ENCODE peak calls at places on chromosomes 6 and 20, in nine cellular contexts. One of them, this sample, is unnamed. For H3K9me3, the result is how much of the 10 kb centered on the place peaks cover.

GRCh38 chr20:17790308-17790707 is 90.5 kb downstream of the BANF2 start:
- DNase-seq in PC-3: no peak
- DNase-seq in T-helper 17 cell: no peak
- DNase-seq in OCI-LY7: no peak
- DNase-seq in heart right ventricle: no peak
- DNase-seq in cardiac muscle cell: no peak
- DNase-seq in HepG2: no peak
- DNase-seq in BE2C: no peak
- DNase-seq in fibroblast of lung: no peak
- DNase-seq in this sample: no peak

GRCh38 chr6:148986608-148987007 is 239.8 kb downstream of the UST start:
- DNase-seq in PC-3: no peak
- DNase-seq in T-helper 17 cell: no peak
- DNase-seq in OCI-LY7: no peak
- DNase-seq in heart right ventricle: no peak
- DNase-seq in cardiac muscle cell: no peak
- DNase-seq in HepG2: no peak
- DNase-seq in BE2C: no peak
- DNase-seq in fibroblast of lung: no peak
- DNase-seq in this sample: no peak

GRCh38 chr6:113824411-113824810 is 32.7 kb upstream of the MARCKS start:
- DNase-seq in PC-3: no peak
- DNase-seq in T-helper 17 cell: no peak
- DNase-seq in OCI-LY7: no peak
- DNase-seq in heart right ventricle: no peak
- DNase-seq in cardiac muscle cell: no peak
- DNase-seq in HepG2: no peak
- DNase-seq in BE2C: no peak
- DNase-seq in fibroblast of lung: peak
- DNase-seq in this sample: no peak

GRCh38 chr6:128494440-128494839 is 26.0 kb downstream of the PTPRK start:
- DNase-seq in PC-3: no peak
- DNase-seq in T-helper 17 cell: no peak
- DNase-seq in OCI-LY7: no peak
- DNase-seq in heart right ventricle: no peak
- DNase-seq in cardiac muscle cell: no peak
- DNase-seq in HepG2: no peak
- DNase-seq in BE2C: no peak
- DNase-seq in fibroblast of lung: no peak
- DNase-seq in this sample: no peak

GRCh38 chr20:57624124-57624523 is 3.9 kb upstream of the ZBP1 start:
- DNase-seq in PC-3: no peak
- DNase-seq in T-helper 17 cell: no peak
- DNase-seq in OCI-LY7: no peak
- DNase-seq in heart right ventricle: no peak
- DNase-seq in cardiac muscle cell: no peak
- DNase-seq in HepG2: no peak
- DNase-seq in BE2C: no peak
- DNase-seq in fibroblast of lung: no peak
- DNase-seq in this sample: no peak

GRCh38 chr6:53894086-53894485 is 99.3 kb downstream of the LRRC1 start:
- DNase-seq in PC-3: peak
- DNase-seq in T-helper 17 cell: no peak
- DNase-seq in OCI-LY7: peak
- DNase-seq in heart right ventricle: no peak
- DNase-seq in cardiac muscle cell: peak
- DNase-seq in HepG2: no peak
- DNase-seq in BE2C: no peak
- DNase-seq in fibroblast of lung: peak
- DNase-seq in this sample: no peak

GRCh38 chr20:46040902-46041535 is 12.0 kb downstream of the SLC12A5 start:
- DNase-seq in PC-3: peak
- DNase-seq in T-helper 17 cell: peak
- DNase-seq in OCI-LY7: peak
- DNase-seq in heart right ventricle: peak
- DNase-seq in cardiac muscle cell: peak
- DNase-seq in HepG2: peak
- DNase-seq in BE2C: no peak
- DNase-seq in fibroblast of lung: peak
- DNase-seq in this sample: no peak

GRCh38 chr20:64164123-64164836 is at the start of gene MYT1:
- DNase-seq in PC-3: no peak
- DNase-seq in T-helper 17 cell: no peak
- DNase-seq in OCI-LY7: no peak
- DNase-seq in heart right ventricle: no peak
- DNase-seq in cardiac muscle cell: no peak
- DNase-seq in HepG2: no peak
- DNase-seq in BE2C: peak
- DNase-seq in fibroblast of lung: no peak
- DNase-seq in this sample: no peak

GRCh38 chr20:57250607-57251343 is 15.7 kb downstream of the BMP7 start:
- DNase-seq in PC-3: no peak
- DNase-seq in T-helper 17 cell: no peak
- DNase-seq in OCI-LY7: peak
- DNase-seq in heart right ventricle: no peak
- DNase-seq in cardiac muscle cell: no peak
- DNase-seq in HepG2: no peak
- DNase-seq in BE2C: peak
- DNase-seq in fibroblast of lung: no peak
- DNase-seq in this sample: no peak

GRCh38 chr6:35370799-35371493 is 28.6 kb downstream of the PPARD start:
- DNase-seq in PC-3: no peak
- DNase-seq in T-helper 17 cell: no peak
- DNase-seq in OCI-LY7: peak
- DNase-seq in heart right ventricle: peak
- DNase-seq in cardiac muscle cell: no peak
- DNase-seq in HepG2: no peak
- DNase-seq in BE2C: no peak
- DNase-seq in fibroblast of lung: no peak
- DNase-seq in this sample: no peak

GRCh38 chr6:20497200-20497820 is 36.9 kb upstream of the CDKAL1 start:
- DNase-seq in PC-3: no peak
- DNase-seq in T-helper 17 cell: no peak
- DNase-seq in OCI-LY7: no peak
- DNase-seq in heart right ventricle: no peak
- DNase-seq in cardiac muscle cell: peak
- DNase-seq in HepG2: no peak
- DNase-seq in BE2C: no peak
- DNase-seq in fibroblast of lung: peak
- DNase-seq in this sample: no peak

GRCh38 chr6:50661636-50662035 is 51.7 kb upstream of the TFAP2D start:
- DNase-seq in PC-3: peak
- DNase-seq in T-helper 17 cell: no peak
- DNase-seq in OCI-LY7: no peak
- DNase-seq in heart right ventricle: no peak
- DNase-seq in cardiac muscle cell: no peak
- DNase-seq in HepG2: no peak
- DNase-seq in BE2C: no peak
- DNase-seq in fibroblast of lung: no peak
- DNase-seq in this sample: no peak

GRCh38 chr6:105798057-105798456 is 288.1 kb upstream of the PRDM1 start:
- DNase-seq in PC-3: no peak
- DNase-seq in T-helper 17 cell: no peak
- DNase-seq in OCI-LY7: no peak
- DNase-seq in heart right ventricle: no peak
- DNase-seq in cardiac muscle cell: peak
- DNase-seq in HepG2: no peak
- DNase-seq in BE2C: no peak
- DNase-seq in fibroblast of lung: peak
- DNase-seq in this sample: no peak

GRCh38 chr20:5621305-5621704 is 128.9 kb upstream of the SHLD1 start:
- DNase-seq in PC-3: no peak
- DNase-seq in T-helper 17 cell: no peak
- DNase-seq in OCI-LY7: no peak
- DNase-seq in heart right ventricle: peak
- DNase-seq in cardiac muscle cell: peak
- DNase-seq in HepG2: no peak
- DNase-seq in BE2C: peak
- DNase-seq in fibroblast of lung: peak
- DNase-seq in this sample: no peak

GRCh38 chr6:26225848-26226590 is 138.8 kb downstream of the HFE start:
- DNase-seq in PC-3: no peak
- DNase-seq in T-helper 17 cell: no peak
- DNase-seq in OCI-LY7: no peak
- DNase-seq in heart right ventricle: no peak
- DNase-seq in cardiac muscle cell: no peak
- DNase-seq in HepG2: no peak
- DNase-seq in BE2C: no peak
- DNase-seq in fibroblast of lung: no peak
- DNase-seq in this sample: no peak

GRCh38 chr6:102195311-102195710 is 801.8 kb downstream of the GRIK2 start:
- DNase-seq in PC-3: no peak
- DNase-seq in T-helper 17 cell: no peak
- DNase-seq in OCI-LY7: no peak
- DNase-seq in heart right ventricle: no peak
- DNase-seq in cardiac muscle cell: no peak
- DNase-seq in HepG2: no peak
- DNase-seq in BE2C: no peak
- DNase-seq in fibroblast of lung: no peak
- DNase-seq in this sample: no peak
- H3K9me3 ChIP-seq in PC-3: under half
- H3K9me3 ChIP-seq in T-helper 17 cell: under half
- H3K9me3 ChIP-seq in OCI-LY7: under half
- H3K9me3 ChIP-seq in heart right ventricle: under half
- H3K9me3 ChIP-seq in cardiac muscle cell: under half
- H3K9me3 ChIP-seq in HepG2: under half
- H3K9me3 ChIP-seq in BE2C: under half
- H3K9me3 ChIP-seq in fibroblast of lung: under half
- H3K9me3 ChIP-seq in this sample: under half

GRCh38 chr20:31440012-31440659 is at the start of gene DEFB123:
- DNase-seq in PC-3: no peak
- DNase-seq in T-helper 17 cell: no peak
- DNase-seq in OCI-LY7: no peak
- DNase-seq in heart right ventricle: no peak
- DNase-seq in cardiac muscle cell: no peak
- DNase-seq in HepG2: no peak
- DNase-seq in BE2C: no peak
- DNase-seq in fibroblast of lung: no peak
- DNase-seq in this sample: no peak
- H3K9me3 ChIP-seq in PC-3: under half
- H3K9me3 ChIP-seq in T-helper 17 cell: under half
- H3K9me3 ChIP-seq in OCI-LY7: under half
- H3K9me3 ChIP-seq in heart right ventricle: under half
- H3K9me3 ChIP-seq in cardiac muscle cell: under half
- H3K9me3 ChIP-seq in HepG2: under half
- H3K9me3 ChIP-seq in BE2C: under half
- H3K9me3 ChIP-seq in fibroblast of lung: under half
- H3K9me3 ChIP-seq in this sample: under half

GRCh38 chr6:27295301-27296079 is 16.6 kb downstream of the POM121L2 start:
- DNase-seq in PC-3: peak
- DNase-seq in T-helper 17 cell: no peak
- DNase-seq in OCI-LY7: no peak
- DNase-seq in heart right ventricle: no peak
- DNase-seq in cardiac muscle cell: peak
- DNase-seq in HepG2: peak
- DNase-seq in BE2C: peak
- DNase-seq in fibroblast of lung: peak
- DNase-seq in this sample: no peak
- H3K9me3 ChIP-seq in PC-3: under half
- H3K9me3 ChIP-seq in T-helper 17 cell: under half
- H3K9me3 ChIP-seq in OCI-LY7: under half
- H3K9me3 ChIP-seq in heart right ventricle: under half
- H3K9me3 ChIP-seq in cardiac muscle cell: under half
- H3K9me3 ChIP-seq in HepG2: under half
- H3K9me3 ChIP-seq in BE2C: under half
- H3K9me3 ChIP-seq in fibroblast of lung: under half
- H3K9me3 ChIP-seq in this sample: under half

DNA sequence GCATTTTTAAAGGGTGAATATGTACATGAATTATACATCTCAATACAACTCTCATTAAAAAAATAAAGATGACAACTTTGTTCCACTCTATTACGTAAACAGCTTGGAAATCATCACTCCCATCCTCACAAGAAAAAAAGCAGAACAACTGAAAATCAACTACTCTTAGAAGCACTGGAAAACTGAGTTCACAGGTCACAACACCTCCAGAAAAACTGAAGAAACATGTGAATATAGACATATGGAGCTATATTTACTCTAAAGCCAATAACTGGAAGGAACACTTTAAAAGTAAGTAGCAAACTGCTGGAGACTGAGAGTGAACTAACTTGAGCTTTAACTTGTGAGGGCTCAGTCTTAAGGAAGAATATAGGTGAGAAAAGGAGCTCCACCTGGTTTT is 39.9 kb downstream of the RANBP9 start:
- DNase-seq in PC-3: no peak
- DNase-seq in T-helper 17 cell: no peak
- DNase-seq in OCI-LY7: no peak
- DNase-seq in heart right ventricle: no peak
- DNase-seq in cardiac muscle cell: no peak
- DNase-seq in HepG2: no peak
- DNase-seq in BE2C: no peak
- DNase-seq in fibroblast of lung: no peak
- DNase-seq in this sample: no peak
- H3K9me3 ChIP-seq in PC-3: under half
- H3K9me3 ChIP-seq in T-helper 17 cell: under half
- H3K9me3 ChIP-seq in OCI-LY7: under half
- H3K9me3 ChIP-seq in heart right ventricle: under half
- H3K9me3 ChIP-seq in cardiac muscle cell: under half
- H3K9me3 ChIP-seq in HepG2: under half
- H3K9me3 ChIP-seq in BE2C: under half
- H3K9me3 ChIP-seq in fibroblast of lung: under half
- H3K9me3 ChIP-seq in this sample: under half

GRCh38 chr20:56111951-56112730 is 106.8 kb upstream of the CBLN4 start:
- DNase-seq in PC-3: no peak
- DNase-seq in T-helper 17 cell: no peak
- DNase-seq in OCI-LY7: no peak
- DNase-seq in heart right ventricle: no peak
- DNase-seq in cardiac muscle cell: no peak
- DNase-seq in HepG2: no peak
- DNase-seq in BE2C: no peak
- DNase-seq in fibroblast of lung: no peak
- DNase-seq in this sample: no peak
- H3K9me3 ChIP-seq in PC-3: under half
- H3K9me3 ChIP-seq in T-helper 17 cell: under half
- H3K9me3 ChIP-seq in OCI-LY7: under half
- H3K9me3 ChIP-seq in heart right ventricle: under half
- H3K9me3 ChIP-seq in cardiac muscle cell: under half
- H3K9me3 ChIP-seq in HepG2: half or more
- H3K9me3 ChIP-seq in BE2C: under half
- H3K9me3 ChIP-seq in fibroblast of lung: under half
- H3K9me3 ChIP-seq in this sample: under half

DNA sequence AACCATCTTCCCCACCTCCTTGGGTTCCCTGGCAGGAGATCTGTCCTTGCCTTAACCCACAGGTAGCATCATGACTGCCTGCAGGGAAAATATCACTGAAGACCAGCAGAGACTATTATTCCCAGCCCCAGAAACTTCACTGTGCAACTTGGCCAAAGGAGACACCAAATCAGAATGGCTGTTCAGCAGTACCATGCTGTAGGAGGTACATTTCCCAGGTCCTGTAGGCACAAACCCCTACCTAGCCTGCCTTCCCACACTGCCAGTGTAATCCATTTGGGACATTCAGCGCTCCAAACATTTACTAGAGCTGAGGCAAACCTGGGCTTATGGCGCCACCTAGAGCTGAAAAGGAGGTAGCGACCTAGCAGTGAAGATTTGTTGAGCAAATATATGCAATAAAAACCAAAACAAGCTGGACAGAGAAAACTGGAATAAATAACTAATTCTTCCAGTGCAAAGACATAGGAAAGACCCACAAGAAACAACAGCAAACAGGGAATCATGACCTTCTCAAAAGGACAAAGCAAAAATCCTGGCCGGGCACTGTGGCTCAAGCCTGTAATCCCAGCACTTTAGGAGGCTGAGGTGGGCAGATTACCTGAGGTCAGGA is 60.3 kb downstream of the VTA1 start:
- DNase-seq in PC-3: peak
- DNase-seq in T-helper 17 cell: no peak
- DNase-seq in OCI-LY7: peak
- DNase-seq in heart right ventricle: no peak
- DNase-seq in cardiac muscle cell: peak
- DNase-seq in HepG2: peak
- DNase-seq in BE2C: peak
- DNase-seq in fibroblast of lung: peak
- DNase-seq in this sample: peak
- H3K9me3 ChIP-seq in PC-3: under half
- H3K9me3 ChIP-seq in T-helper 17 cell: under half
- H3K9me3 ChIP-seq in OCI-LY7: under half
- H3K9me3 ChIP-seq in heart right ventricle: under half
- H3K9me3 ChIP-seq in cardiac muscle cell: under half
- H3K9me3 ChIP-seq in HepG2: under half
- H3K9me3 ChIP-seq in BE2C: under half
- H3K9me3 ChIP-seq in fibroblast of lung: under half
- H3K9me3 ChIP-seq in this sample: under half